ENCODE peak calls at places on chromosomes 4 and X, in nine cellular contexts. L, N, T, E, A, P, C, H and F are unnamed samples.

GRCh38 chrX:96407501-96407900 is 277.1 kb upstream of the DIAPH2 start:
- DNase-seq in H (no peak), C (no peak), N (no peak), P (peak), A (no peak), E (no peak), T (peak), L (no peak), F (no peak)

GRCh38 chr4:152778656-152779512 is 646 bp downstream of the TIGD4 start:
- DNase-seq in E (peak), T (no peak), L (no peak), A (no peak), H (peak), N (no peak), P (peak), C (no peak), F (peak)

GRCh38 chrX:13432376-13432775 is 112.5 kb upstream of the ATXN3L start:
- DNase-seq in T (peak), L (no peak), C (no peak), P (peak), E (no peak), A (no peak), H (no peak), N (no peak), F (no peak)

GRCh38 chrX:42246814-42247213 is 323.5 kb upstream of the CASK start:
- DNase-seq in N (no peak), L (no peak), A (no peak), E (no peak), C (no peak), H (no peak), P (no peak), T (no peak), F (no peak)

GRCh38 chrX:29948653-29949052 is 266.7 kb upstream of the MAGEB2 start:
- DNase-seq in N (no peak), P (peak), T (no peak), E (no peak), L (no peak), H (no peak), A (no peak), C (no peak), F (no peak)

GRCh38 chr4:153880983-153881382 is 92.1 kb upstream of the SFRP2 start:
- DNase-seq in A (no peak), L (no peak), T (no peak), N (no peak), C (no peak), P (no peak), H (no peak), E (no peak), F (no peak)

GRCh38 chr4:169103966-169104412 is 93.9 kb upstream of the CBR4 start:
- DNase-seq in A (no peak), P (peak), T (no peak), E (no peak), N (no peak), H (no peak), C (no peak), L (no peak), F (no peak)

GRCh38 chrX:43720961-43721360 is 64.9 kb downstream of the MAOA start:
- DNase-seq in T (no peak), P (no peak), A (no peak), C (no peak), H (no peak), E (no peak), L (no peak), N (no peak), F (no peak)

GRCh38 chr4:97984545-97985131 is 158.6 kb downstream of the STPG2 start:
- DNase-seq in L (no peak), H (no peak), T (no peak), E (no peak), A (no peak), P (no peak), N (peak), C (no peak), F (no peak)

GRCh38 chr4:124480061-124480460 is 232.5 kb downstream of the ANKRD50 start:
- DNase-seq in T (no peak), P (no peak), E (no peak), A (no peak), C (no peak), L (no peak), H (no peak), N (no peak), F (no peak)

GRCh38 chrX:46251755-46252154 is 293.5 kb downstream of the ZNF674 start:
- DNase-seq in T (no peak), C (no peak), P (peak), E (no peak), H (no peak), A (no peak), L (no peak), N (no peak), F (no peak)

GRCh38 chrX:74467656-74468055 is 46.4 kb downstream of the SLC16A2 start:
- DNase-seq in H (no peak), E (no peak), A (no peak), L (no peak), N (no peak), P (no peak), C (no peak), T (no peak), F (no peak)

GRCh38 chrX:114049063-114049462 is 534.8 kb upstream of the HTR2C start:
- DNase-seq in H (no peak), L (no peak), T (no peak), P (no peak), E (no peak), N (no peak), C (no peak), A (no peak), F (no peak)

GRCh38 chr4:39476181-39476873 is 17.5 kb downstream of the LIAS start:
- DNase-seq in T (peak), E (no peak), N (no peak), P (no peak), C (no peak), H (no peak), A (no peak), L (no peak), F (no peak)

GRCh38 chr4:44670466-44671199 is 7.6 kb upstream of the GUF1 start:
- DNase-seq in T (no peak), P (no peak), N (no peak), C (no peak), E (no peak), A (no peak), H (no peak), L (no peak), F (no peak)

GRCh38 chrX:154413142-154413541 is 1.8 kb downstream of the TAFAZZIN start:
- DNase-seq in H (no peak), E (no peak), L (no peak), T (no peak), N (no peak), A (no peak), C (no peak), P (no peak), F (no peak)

GRCh38 chr4:187141101-187141500 is 417.4 kb upstream of the FAT1 start:
- DNase-seq in P (no peak), T (no peak), C (no peak), N (no peak), E (no peak), H (no peak), A (no peak), L (no peak), F (no peak)

GRCh38 chr4:174537634-174538033 is 15.3 kb upstream of the HPGD start:
- DNase-seq in L (no peak), C (no peak), A (no peak), P (no peak), T (no peak), N (no peak), H (no peak), E (no peak), F (no peak)

GRCh38 chr4:622071-622995 is 3.0 kb upstream of the PDE6B start:
- DNase-seq in H (no peak), T (no peak), A (no peak), E (no peak), C (no peak), N (no peak), P (no peak), L (no peak), F (peak)

GRCh38 chr4:73869130-73870055 is at the start of gene CXCL1:
- DNase-seq in H (no peak), L (no peak), C (no peak), T (no peak), A (no peak), E (no peak), N (no peak), P (no peak), F (no peak)

GRCh38 chr4:2949782-2950125 is 13.5 kb downstream of the NOP14 start:
- DNase-seq in A (no peak), C (no peak), N (no peak), E (no peak), L (no peak), H (no peak), P (no peak), T (no peak), F (no peak)

GRCh38 chr4:52126946-52127345 is 75.8 kb downstream of the SPATA18 start:
- DNase-seq in H (no peak), P (no peak), E (no peak), N (no peak), T (peak), A (no peak), L (no peak), C (no peak), F (no peak)